ENCODE peak calls at places on chromosomes 6 and 20, in six cellular contexts. One of them, this sample, is unnamed.

GRCh38 chr6:114403858-114404257 is 61.0 kb upstream of the HS3ST5 start:
- DNase-seq in Calu3: no peak
- DNase-seq in NCI-H2029: no peak
- DNase-seq in EL: no peak
- DNase-seq in ecto neural progenitor cell: no peak
- DNase-seq in activated CD4-positive, alpha-beta T cell treated with anti-CD3 and anti-CD28 coated beads, Interleukin-2, amount 50 U/mL, for 4 hours: no peak
- DNase-seq in this sample: no peak

GRCh38 chr6:156502969-156503504 is 274.1 kb upstream of the ARID1B start:
- DNase-seq in ecto neural progenitor cell: no peak
- DNase-seq in activated CD4-positive, alpha-beta T cell treated with anti-CD3 and anti-CD28 coated beads, Interleukin-2, amount 50 U/mL, for 4 hours: no peak
- DNase-seq in EL: no peak
- DNase-seq in Calu3: no peak
- DNase-seq in NCI-H2029: no peak
- DNase-seq in this sample: no peak

GRCh38 chr6:125733516-125734300 is 15.7 kb upstream of the HEY2 start:
- DNase-seq in Calu3: no peak
- DNase-seq in NCI-H2029: no peak
- DNase-seq in activated CD4-positive, alpha-beta T cell treated with anti-CD3 and anti-CD28 coated beads, Interleukin-2, amount 50 U/mL, for 4 hours: no peak
- DNase-seq in EL: no peak
- DNase-seq in ecto neural progenitor cell: no peak
- DNase-seq in this sample: no peak

GRCh38 chr6:103236923-103237322 is 1622.8 kb downstream of the HACE1 start:
- DNase-seq in Calu3: peak
- DNase-seq in activated CD4-positive, alpha-beta T cell treated with anti-CD3 and anti-CD28 coated beads, Interleukin-2, amount 50 U/mL, for 4 hours: no peak
- DNase-seq in NCI-H2029: peak
- DNase-seq in ecto neural progenitor cell: no peak
- DNase-seq in EL: no peak
- DNase-seq in this sample: peak

GRCh38 chr20:20318318-20319161 is 49.4 kb upstream of the INSM1 start:
- DNase-seq in EL: no peak
- DNase-seq in NCI-H2029: no peak
- DNase-seq in ecto neural progenitor cell: no peak
- DNase-seq in activated CD4-positive, alpha-beta T cell treated with anti-CD3 and anti-CD28 coated beads, Interleukin-2, amount 50 U/mL, for 4 hours: no peak
- DNase-seq in Calu3: no peak
- DNase-seq in this sample: no peak

GRCh38 chr20:58712116-58712822 is 19.7 kb downstream of the NPEPL1 start:
- DNase-seq in activated CD4-positive, alpha-beta T cell treated with anti-CD3 and anti-CD28 coated beads, Interleukin-2, amount 50 U/mL, for 4 hours: no peak
- DNase-seq in Calu3: no peak
- DNase-seq in ecto neural progenitor cell: peak
- DNase-seq in NCI-H2029: no peak
- DNase-seq in EL: no peak
- DNase-seq in this sample: no peak

GRCh38 chr6:81241717-81242116 is 510.8 kb downstream of the TENT5A start:
- DNase-seq in activated CD4-positive, alpha-beta T cell treated with anti-CD3 and anti-CD28 coated beads, Interleukin-2, amount 50 U/mL, for 4 hours: no peak
- DNase-seq in NCI-H2029: peak
- DNase-seq in Calu3: no peak
- DNase-seq in ecto neural progenitor cell: no peak
- DNase-seq in EL: peak
- DNase-seq in this sample: peak

GRCh38 chr6:126252154-126252553 is 87.8 kb upstream of the CENPW start:
- DNase-seq in ecto neural progenitor cell: no peak
- DNase-seq in activated CD4-positive, alpha-beta T cell treated with anti-CD3 and anti-CD28 coated beads, Interleukin-2, amount 50 U/mL, for 4 hours: no peak
- DNase-seq in NCI-H2029: no peak
- DNase-seq in EL: no peak
- DNase-seq in Calu3: no peak
- DNase-seq in this sample: no peak

This sample was measured in HT1080.